ENCODE peak calls at places on chromosomes 5 and 9, in eight cellular contexts. One of them, this sample, is unnamed.

GRCh38 chr5:55172051-55172899 is 702 bp downstream of the CDC20B start:
- DNase-seq in H9: peak
- DNase-seq in HCT116: peak
- DNase-seq in neural crest cell: peak
- DNase-seq in GM20000: peak
- DNase-seq in AG04450: peak
- DNase-seq in B cell: peak
- DNase-seq in thyroid gland: peak
- DNase-seq in this sample: peak

GRCh38 chr9:76557674-76558073 is 98.7 kb downstream of the GCNT1 start:
- DNase-seq in HCT116: no peak
- DNase-seq in neural crest cell: no peak
- DNase-seq in B cell: no peak
- DNase-seq in AG04450: no peak
- DNase-seq in H9: no peak
- DNase-seq in GM20000: no peak
- DNase-seq in thyroid gland: no peak
- DNase-seq in this sample: no peak

GRCh38 chr5:122312670-122312988 is 592 bp downstream of the SNCAIP start:
- DNase-seq in B cell: no peak
- DNase-seq in AG04450: no peak
- DNase-seq in neural crest cell: peak
- DNase-seq in GM20000: peak
- DNase-seq in H9: peak
- DNase-seq in thyroid gland: peak
- DNase-seq in HCT116: no peak
- DNase-seq in this sample: no peak

GRCh38 chr5:103139264-103139865 is 19.3 kb downstream of the PPIP5K2 start:
- DNase-seq in B cell: peak
- DNase-seq in HCT116: peak
- DNase-seq in GM20000: peak
- DNase-seq in AG04450: peak
- DNase-seq in H9: peak
- DNase-seq in thyroid gland: peak
- DNase-seq in neural crest cell: peak
- DNase-seq in this sample: peak

GRCh38 chr5:155004138-155004744 is 9.3 kb upstream of the KIF4B start:
- DNase-seq in thyroid gland: no peak
- DNase-seq in GM20000: no peak
- DNase-seq in AG04450: no peak
- DNase-seq in HCT116: peak
- DNase-seq in neural crest cell: no peak
- DNase-seq in B cell: no peak
- DNase-seq in H9: peak
- DNase-seq in this sample: no peak

GRCh38 chr5:125348221-125348692 is 601.8 kb upstream of the ZNF608 start:
- DNase-seq in neural crest cell: peak
- DNase-seq in B cell: no peak
- DNase-seq in GM20000: no peak
- DNase-seq in HCT116: no peak
- DNase-seq in thyroid gland: peak
- DNase-seq in H9: peak
- DNase-seq in AG04450: no peak
- DNase-seq in this sample: no peak

GRCh38 chr5:100505984-100506670 is 29.0 kb upstream of the FAM174A start:
- DNase-seq in H9: no peak
- DNase-seq in B cell: no peak
- DNase-seq in neural crest cell: no peak
- DNase-seq in HCT116: peak
- DNase-seq in thyroid gland: no peak
- DNase-seq in GM20000: no peak
- DNase-seq in AG04450: peak
- DNase-seq in this sample: no peak

GRCh38 chr9:138049085-138049778 is 171.7 kb downstream of the CACNA1B start:
- DNase-seq in B cell: no peak
- DNase-seq in neural crest cell: no peak
- DNase-seq in thyroid gland: no peak
- DNase-seq in GM20000: no peak
- DNase-seq in AG04450: no peak
- DNase-seq in H9: no peak
- DNase-seq in HCT116: no peak
- DNase-seq in this sample: no peak

GRCh38 chr9:133427658-133428348 is 5.6 kb downstream of the ADAMTS13 start:
- DNase-seq in B cell: no peak
- DNase-seq in AG04450: no peak
- DNase-seq in neural crest cell: no peak
- DNase-seq in GM20000: no peak
- DNase-seq in H9: no peak
- DNase-seq in thyroid gland: no peak
- DNase-seq in HCT116: no peak
- DNase-seq in this sample: peak

GRCh38 chr5:141850183-141850768 is 27.9 kb downstream of the PCDH1 start:
- DNase-seq in thyroid gland: peak
- DNase-seq in HCT116: no peak
- DNase-seq in GM20000: peak
- DNase-seq in H9: no peak
- DNase-seq in B cell: no peak
- DNase-seq in neural crest cell: no peak
- DNase-seq in AG04450: no peak
- DNase-seq in this sample: peak

GRCh38 chr5:65828507-65828906 is 97.9 kb upstream of the ERBIN start:
- DNase-seq in H9: no peak
- DNase-seq in neural crest cell: no peak
- DNase-seq in HCT116: no peak
- DNase-seq in GM20000: no peak
- DNase-seq in AG04450: no peak
- DNase-seq in B cell: no peak
- DNase-seq in thyroid gland: no peak
- DNase-seq in this sample: no peak

GRCh38 chr9:112852741-112853505 is 37.8 kb downstream of the SLC46A2 start:
- DNase-seq in HCT116: no peak
- DNase-seq in AG04450: no peak
- DNase-seq in GM20000: no peak
- DNase-seq in B cell: no peak
- DNase-seq in H9: no peak
- DNase-seq in neural crest cell: no peak
- DNase-seq in thyroid gland: no peak
- DNase-seq in this sample: no peak

GRCh38 chr9:36625006-36625600 is 52.4 kb downstream of the MELK start:
- DNase-seq in AG04450: peak
- DNase-seq in HCT116: peak
- DNase-seq in thyroid gland: peak
- DNase-seq in GM20000: no peak
- DNase-seq in B cell: no peak
- DNase-seq in H9: no peak
- DNase-seq in neural crest cell: no peak
- DNase-seq in this sample: no peak

GRCh38 chr9:128004011-128004604 is 23.3 kb upstream of the EEIG1 start:
- DNase-seq in B cell: no peak
- DNase-seq in H9: no peak
- DNase-seq in AG04450: no peak
- DNase-seq in neural crest cell: no peak
- DNase-seq in HCT116: no peak
- DNase-seq in thyroid gland: no peak
- DNase-seq in GM20000: no peak
- DNase-seq in this sample: no peak

GRCh38 chr5:33379757-33380156 is 61.0 kb upstream of the TARS1 start:
- DNase-seq in neural crest cell: no peak
- DNase-seq in GM20000: no peak
- DNase-seq in B cell: no peak
- DNase-seq in H9: peak
- DNase-seq in HCT116: peak
- DNase-seq in thyroid gland: no peak
- DNase-seq in AG04450: no peak
- DNase-seq in this sample: no peak

GRCh38 chr9:27386759-27387158 is 89.8 kb upstream of the EQTN start:
- DNase-seq in thyroid gland: no peak
- DNase-seq in GM20000: no peak
- DNase-seq in HCT116: no peak
- DNase-seq in neural crest cell: no peak
- DNase-seq in B cell: no peak
- DNase-seq in AG04450: no peak
- DNase-seq in H9: no peak
- DNase-seq in this sample: no peak

GRCh38 chr5:179914032-179914755 is 6.5 kb upstream of the TBC1D9B start:
- DNase-seq in AG04450: no peak
- DNase-seq in neural crest cell: no peak
- DNase-seq in H9: no peak
- DNase-seq in thyroid gland: no peak
- DNase-seq in B cell: no peak
- DNase-seq in HCT116: no peak
- DNase-seq in GM20000: no peak
- DNase-seq in this sample: no peak

GRCh38 chr5:135551593-135552447 is 16.1 kb upstream of the NEUROG1 start:
- DNase-seq in AG04450: peak
- DNase-seq in B cell: no peak
- DNase-seq in thyroid gland: peak
- DNase-seq in H9: peak
- DNase-seq in GM20000: peak
- DNase-seq in neural crest cell: peak
- DNase-seq in HCT116: peak
- DNase-seq in this sample: peak

GRCh38 chr5:135555530-135555929 is 19.8 kb upstream of the NEUROG1 start:
- DNase-seq in HCT116: no peak
- DNase-seq in H9: no peak
- DNase-seq in AG04450: no peak
- DNase-seq in B cell: no peak
- DNase-seq in GM20000: no peak
- DNase-seq in neural crest cell: no peak
- DNase-seq in thyroid gland: no peak
- DNase-seq in this sample: no peak

GRCh38 chr5:135557034-135557838 is 21.5 kb upstream of the NEUROG1 start:
- DNase-seq in AG04450: no peak
- DNase-seq in GM20000: no peak
- DNase-seq in B cell: no peak
- DNase-seq in neural crest cell: no peak
- DNase-seq in HCT116: no peak
- DNase-seq in H9: no peak
- DNase-seq in thyroid gland: no peak
- DNase-seq in this sample: no peak

GRCh38 chr5:135549413-135549812 is 13.6 kb upstream of the NEUROG1 start:
- DNase-seq in neural crest cell: no peak
- DNase-seq in GM20000: no peak
- DNase-seq in AG04450: no peak
- DNase-seq in thyroid gland: no peak
- DNase-seq in H9: no peak
- DNase-seq in B cell: no peak
- DNase-seq in HCT116: no peak
- DNase-seq in this sample: no peak

GRCh38 chr5:135553688-135554462 is 18.1 kb upstream of the NEUROG1 start:
- DNase-seq in H9: peak
- DNase-seq in B cell: no peak
- DNase-seq in AG04450: no peak
- DNase-seq in HCT116: peak
- DNase-seq in thyroid gland: no peak
- DNase-seq in GM20000: no peak
- DNase-seq in neural crest cell: no peak
- DNase-seq in this sample: no peak
- TF ChIP-seq CTCF in H9: peak
- TF ChIP-seq CTCF in B cell: no peak
- TF ChIP-seq CTCF in AG04450: peak
- TF ChIP-seq CTCF in HCT116: peak
- TF ChIP-seq CTCF in thyroid gland: no peak
- TF ChIP-seq CTCF in GM20000: no peak
- TF ChIP-seq CTCF in neural crest cell: peak
- TF ChIP-seq CTCF in this sample: peak

DNA sequence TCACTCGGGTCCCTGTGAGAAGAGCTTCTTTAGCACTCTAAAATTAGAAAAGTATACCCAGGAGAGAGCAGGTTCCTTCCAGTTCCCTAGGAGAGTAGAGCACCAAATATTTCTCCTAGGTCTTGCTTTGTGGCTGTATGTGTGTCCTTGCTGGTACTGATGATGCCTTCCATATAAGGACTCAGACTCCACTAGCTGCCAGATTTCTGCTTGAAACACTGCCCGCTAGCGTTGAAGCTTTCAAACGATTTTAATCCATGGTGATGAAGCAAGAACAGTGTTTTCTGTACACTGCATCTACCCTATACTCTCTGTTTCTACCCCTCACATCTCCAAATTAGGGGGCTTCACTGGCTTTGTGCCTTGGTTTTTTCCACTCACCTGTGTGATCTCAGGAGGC is 2.4 kb upstream of the SMC2 start:
- DNase-seq in H9: no peak
- DNase-seq in HCT116: no peak
- DNase-seq in GM20000: peak
- DNase-seq in neural crest cell: no peak
- DNase-seq in AG04450: peak
- DNase-seq in B cell: no peak
- DNase-seq in thyroid gland: no peak
- DNase-seq in this sample: no peak
- TF ChIP-seq CTCF in H9: no peak
- TF ChIP-seq CTCF in HCT116: no peak
- TF ChIP-seq CTCF in GM20000: peak
- TF ChIP-seq CTCF in neural crest cell: no peak
- TF ChIP-seq CTCF in AG04450: peak
- TF ChIP-seq CTCF in B cell: no peak
- TF ChIP-seq CTCF in thyroid gland: peak
- TF ChIP-seq CTCF in this sample: no peak

GRCh38 chr5:150024241-150024984 is 23.9 kb downstream of the HMGXB3 start:
- DNase-seq in H9: no peak
- DNase-seq in neural crest cell: no peak
- DNase-seq in thyroid gland: no peak
- DNase-seq in B cell: no peak
- DNase-seq in GM20000: no peak
- DNase-seq in HCT116: no peak
- DNase-seq in AG04450: no peak
- DNase-seq in this sample: no peak
- TF ChIP-seq CTCF in H9: no peak
- TF ChIP-seq CTCF in neural crest cell: no peak
- TF ChIP-seq CTCF in thyroid gland: no peak
- TF ChIP-seq CTCF in B cell: no peak
- TF ChIP-seq CTCF in GM20000: no peak
- TF ChIP-seq CTCF in HCT116: no peak
- TF ChIP-seq CTCF in AG04450: peak
- TF ChIP-seq CTCF in this sample: no peak

GRCh38 chr9:34125681-34126206 is 754 bp downstream of the DCAF12 start:
- DNase-seq in B cell: no peak
- DNase-seq in AG04450: no peak
- DNase-seq in GM20000: peak
- DNase-seq in neural crest cell: no peak
- DNase-seq in HCT116: no peak
- DNase-seq in H9: peak
- DNase-seq in thyroid gland: no peak
- DNase-seq in this sample: no peak
- TF ChIP-seq CTCF in B cell: no peak
- TF ChIP-seq CTCF in AG04450: no peak
- TF ChIP-seq CTCF in GM20000: no peak
- TF ChIP-seq CTCF in neural crest cell: no peak
- TF ChIP-seq CTCF in HCT116: no peak
- TF ChIP-seq CTCF in H9: no peak
- TF ChIP-seq CTCF in thyroid gland: no peak
- TF ChIP-seq CTCF in this sample: no peak

DNA sequence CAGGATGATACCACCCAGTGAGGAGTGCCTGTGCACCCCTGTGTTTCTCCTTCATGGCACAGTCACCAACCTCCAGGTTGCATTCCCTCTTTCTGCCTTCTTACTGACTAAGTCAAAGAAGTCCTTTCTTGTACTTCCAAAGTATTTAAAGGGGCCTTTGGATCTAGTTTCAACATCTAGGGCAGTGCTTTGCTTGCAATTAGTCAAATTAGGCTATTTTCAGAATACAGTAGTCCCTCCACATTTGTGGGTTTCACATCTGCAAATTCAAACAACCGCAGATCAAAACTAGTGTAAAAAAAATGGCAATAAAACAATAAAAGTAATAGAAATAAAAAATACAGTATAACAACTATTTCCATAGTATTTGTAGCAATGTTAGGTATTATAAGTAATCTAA is 333.9 kb upstream of the SEMA6A start:
- DNase-seq in neural crest cell: no peak
- DNase-seq in H9: no peak
- DNase-seq in AG04450: no peak
- DNase-seq in thyroid gland: no peak
- DNase-seq in HCT116: no peak
- DNase-seq in GM20000: no peak
- DNase-seq in B cell: no peak
- DNase-seq in this sample: no peak
- TF ChIP-seq CTCF in neural crest cell: no peak
- TF ChIP-seq CTCF in H9: no peak
- TF ChIP-seq CTCF in AG04450: no peak
- TF ChIP-seq CTCF in thyroid gland: no peak
- TF ChIP-seq CTCF in HCT116: no peak
- TF ChIP-seq CTCF in GM20000: no peak
- TF ChIP-seq CTCF in B cell: no peak
- TF ChIP-seq CTCF in this sample: no peak